ENCODE peak calls at places on chromosomes 2 and 18, in six cellular contexts. One of them, this sample, is unnamed.

GRCh38 chr18:23893653-23894052 is 120.9 kb upstream of the TTC39C start:
- DNase-seq in mucosa of descending colon: no peak
- DNase-seq in cardiac fibroblast: no peak
- DNase-seq in fibroblast of the aortic adventitia: no peak
- DNase-seq in heart left ventricle: no peak
- DNase-seq in BJ: no peak
- DNase-seq in this sample: no peak

GRCh38 chr2:201890447-201890846 is 84.1 kb downstream of the CDK15 start:
- DNase-seq in fibroblast of the aortic adventitia: no peak
- DNase-seq in mucosa of descending colon: no peak
- DNase-seq in heart left ventricle: no peak
- DNase-seq in BJ: no peak
- DNase-seq in cardiac fibroblast: peak; percentile 31
- DNase-seq in this sample: no peak

GRCh38 chr2:165474621-165475269 is 5.2 kb downstream of the CSRNP3 start:
- DNase-seq in heart left ventricle: no peak
- DNase-seq in BJ: no peak
- DNase-seq in fibroblast of the aortic adventitia: no peak
- DNase-seq in cardiac fibroblast: no peak
- DNase-seq in mucosa of descending colon: no peak
- DNase-seq in this sample: no peak

GRCh38 chr18:40832362-40832761 is 1122.7 kb upstream of the PIK3C3 start:
- DNase-seq in fibroblast of the aortic adventitia: no peak
- DNase-seq in cardiac fibroblast: peak; percentile 19
- DNase-seq in heart left ventricle: no peak
- DNase-seq in BJ: peak; percentile 14
- DNase-seq in mucosa of descending colon: no peak
- DNase-seq in this sample: no peak

GRCh38 chr2:45293182-45293581 is 283.9 kb upstream of the SIX2 start:
- DNase-seq in mucosa of descending colon: no peak
- DNase-seq in fibroblast of the aortic adventitia: peak; percentile 82
- DNase-seq in BJ: no peak
- DNase-seq in heart left ventricle: no peak
- DNase-seq in cardiac fibroblast: peak; percentile 48
- DNase-seq in this sample: no peak

GRCh38 chr2:159711562-159712193 is 628 bp upstream of the MARCHF7 start:
- DNase-seq in mucosa of descending colon: no peak
- DNase-seq in cardiac fibroblast: peak; percentile 79
- DNase-seq in heart left ventricle: no peak
- DNase-seq in fibroblast of the aortic adventitia: peak; percentile 70
- DNase-seq in BJ: peak; percentile 25
- DNase-seq in this sample: no peak

GRCh38 chr2:79370976-79371550 is 141.8 kb upstream of the CTNNA2 start:
- DNase-seq in BJ: no peak
- DNase-seq in fibroblast of the aortic adventitia: no peak
- DNase-seq in heart left ventricle: no peak
- DNase-seq in mucosa of descending colon: no peak
- DNase-seq in cardiac fibroblast: no peak
- DNase-seq in this sample: no peak

GRCh38 chr18:47696870-47697269 is 233.6 kb downstream of the SMAD2 start:
- DNase-seq in BJ: no peak
- DNase-seq in mucosa of descending colon: no peak
- DNase-seq in heart left ventricle: no peak
- DNase-seq in fibroblast of the aortic adventitia: no peak
- DNase-seq in cardiac fibroblast: no peak
- DNase-seq in this sample: no peak

GRCh38 chr2:108194409-108195132 is 45.2 kb upstream of the SULT1C3 start:
- DNase-seq in fibroblast of the aortic adventitia: peak; percentile 17
- DNase-seq in BJ: no peak
- DNase-seq in heart left ventricle: no peak
- DNase-seq in cardiac fibroblast: peak; percentile 40
- DNase-seq in mucosa of descending colon: no peak
- DNase-seq in this sample: no peak
- TF ChIP-seq CTCF in fibroblast of the aortic adventitia: peak; percentile 43
- TF ChIP-seq CTCF in BJ: no peak
- TF ChIP-seq CTCF in heart left ventricle: peak; percentile 70
- TF ChIP-seq CTCF in cardiac fibroblast: peak; percentile 39
- TF ChIP-seq CTCF in mucosa of descending colon: no peak
- TF ChIP-seq CTCF in this sample: peak; percentile 9

GRCh38 chr2:3462493-3463104 is 56.7 kb downstream of the ADI1 start:
- DNase-seq in fibroblast of the aortic adventitia: no peak
- DNase-seq in heart left ventricle: no peak
- DNase-seq in mucosa of descending colon: no peak
- DNase-seq in BJ: no peak
- DNase-seq in cardiac fibroblast: no peak
- DNase-seq in this sample: no peak
- TF ChIP-seq CTCF in fibroblast of the aortic adventitia: no peak
- TF ChIP-seq CTCF in heart left ventricle: peak; percentile 14
- TF ChIP-seq CTCF in mucosa of descending colon: no peak
- TF ChIP-seq CTCF in BJ: no peak
- TF ChIP-seq CTCF in cardiac fibroblast: no peak
- TF ChIP-seq CTCF in this sample: no peak

DNA sequence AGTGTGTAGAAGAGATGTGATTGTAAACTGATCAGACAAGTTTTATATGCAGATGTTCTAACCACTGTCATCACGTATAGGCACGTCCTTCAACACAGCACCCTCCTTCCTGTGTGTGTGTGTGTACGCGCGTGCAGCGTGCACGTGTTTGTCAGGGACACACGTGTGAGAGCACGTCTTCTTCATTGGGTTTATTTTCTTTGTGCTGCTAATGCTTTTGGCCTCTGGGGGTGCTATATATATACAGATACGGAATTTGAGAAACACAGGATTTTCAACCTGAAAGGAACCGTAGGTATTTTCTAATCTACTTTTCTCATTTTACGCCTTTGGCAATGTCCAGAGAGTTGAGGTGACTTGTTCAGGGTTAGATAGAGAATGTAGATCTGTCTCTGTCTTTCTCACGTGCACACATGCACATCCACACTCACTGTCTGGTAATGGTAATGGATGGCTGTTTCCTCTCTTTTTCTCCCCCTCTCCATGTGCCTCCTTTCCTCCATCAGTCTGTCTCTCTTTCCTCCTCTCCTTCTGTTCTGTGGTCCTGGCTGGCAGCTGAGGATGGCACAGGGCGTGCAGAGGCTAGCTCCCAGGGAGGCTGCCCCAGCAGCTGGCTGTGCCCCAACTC is 13.4 kb upstream of the CELF4 start:
- DNase-seq in mucosa of descending colon: no peak
- DNase-seq in cardiac fibroblast: peak; percentile 16
- DNase-seq in heart left ventricle: no peak
- DNase-seq in fibroblast of the aortic adventitia: peak; percentile 7
- DNase-seq in BJ: no peak
- DNase-seq in this sample: peak; percentile 20
- TF ChIP-seq CTCF in mucosa of descending colon: no peak
- TF ChIP-seq CTCF in cardiac fibroblast: no peak
- TF ChIP-seq CTCF in heart left ventricle: peak; percentile 59
- TF ChIP-seq CTCF in fibroblast of the aortic adventitia: peak; percentile 35
- TF ChIP-seq CTCF in BJ: peak; percentile 43
- TF ChIP-seq CTCF in this sample: peak; percentile 23

GRCh38 chr2:206570199-206570598 is 72.1 kb upstream of the FAM237A start:
- DNase-seq in fibroblast of the aortic adventitia: no peak
- DNase-seq in cardiac fibroblast: no peak
- DNase-seq in heart left ventricle: no peak
- DNase-seq in BJ: no peak
- DNase-seq in mucosa of descending colon: no peak
- DNase-seq in this sample: no peak

GRCh38 chr2:206572725-206573124 is 69.6 kb upstream of the FAM237A start:
- DNase-seq in BJ: no peak
- DNase-seq in cardiac fibroblast: peak; percentile 3
- DNase-seq in mucosa of descending colon: no peak
- DNase-seq in fibroblast of the aortic adventitia: no peak
- DNase-seq in heart left ventricle: no peak
- DNase-seq in this sample: no peak

GRCh38 chr2:206573793-206574192 is 68.5 kb upstream of the FAM237A start:
- DNase-seq in fibroblast of the aortic adventitia: no peak
- DNase-seq in mucosa of descending colon: no peak
- DNase-seq in cardiac fibroblast: no peak
- DNase-seq in heart left ventricle: no peak
- DNase-seq in BJ: no peak
- DNase-seq in this sample: no peak
- TF ChIP-seq CTCF in fibroblast of the aortic adventitia: no peak
- TF ChIP-seq CTCF in mucosa of descending colon: no peak
- TF ChIP-seq CTCF in cardiac fibroblast: no peak
- TF ChIP-seq CTCF in heart left ventricle: no peak
- TF ChIP-seq CTCF in BJ: no peak
- TF ChIP-seq CTCF in this sample: no peak

DNA sequence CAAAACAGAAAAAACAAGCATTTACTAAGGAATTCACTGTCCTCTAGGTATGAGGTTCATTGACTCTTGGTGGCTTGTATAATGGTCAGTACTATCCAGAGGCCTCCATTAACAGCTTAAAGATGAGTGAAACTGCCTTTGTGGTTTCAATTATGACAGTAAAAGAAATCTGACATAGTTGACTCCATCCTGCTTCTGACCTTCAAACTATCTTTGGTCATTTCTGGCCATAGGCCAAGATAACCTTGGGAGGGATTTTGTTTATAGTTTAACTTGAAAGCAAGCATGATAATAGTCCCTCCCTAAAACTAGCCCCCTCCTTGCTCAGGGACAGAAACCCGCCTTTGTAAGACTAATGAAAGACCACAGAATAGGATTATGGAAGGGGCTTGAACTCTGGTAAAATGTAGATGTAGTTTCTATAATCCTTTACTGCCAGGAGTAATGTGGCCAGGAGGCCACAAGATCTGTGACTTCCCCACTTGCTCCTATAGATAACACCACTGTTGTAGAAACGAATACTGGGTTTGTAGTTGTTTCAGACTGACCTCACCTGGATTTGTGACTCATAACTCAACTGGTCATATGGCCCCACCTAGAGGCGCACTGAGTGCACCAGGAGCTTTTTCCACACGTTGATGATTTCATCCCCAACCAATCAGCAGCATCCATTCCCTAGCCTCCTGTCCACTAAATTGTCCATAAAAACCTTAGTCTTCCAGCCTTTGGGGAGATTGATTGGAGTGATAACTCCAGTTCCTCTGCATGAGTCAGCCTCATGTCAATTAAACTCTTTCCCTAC is 8.6 kb upstream of the PLEKHM3 start:
- DNase-seq in mucosa of descending colon: peak; percentile 80
- DNase-seq in heart left ventricle: no peak
- DNase-seq in cardiac fibroblast: peak; percentile 54
- DNase-seq in fibroblast of the aortic adventitia: peak; percentile 18
- DNase-seq in BJ: no peak
- DNase-seq in this sample: peak; percentile 82
- TF ChIP-seq CTCF in mucosa of descending colon: no peak
- TF ChIP-seq CTCF in heart left ventricle: peak; percentile 57
- TF ChIP-seq CTCF in cardiac fibroblast: no peak
- TF ChIP-seq CTCF in fibroblast of the aortic adventitia: peak; percentile 12
- TF ChIP-seq CTCF in BJ: no peak
- TF ChIP-seq CTCF in this sample: peak; percentile 64

This sample was measured in GM12865.